ENCODE peak calls at places on chromosomes 5 and 9, in eight cellular contexts. E is uterus, Z is aorta, U is ascending aorta, A is AG04450, H is RWPE2, V is HL-60, S is SK-N-SH. L is an unnamed sample.

GRCh38 chr5:141342773-141343172 is 856 bp upstream of the PCDHGA3 start:
- DNase-seq in E (no peak), Z (no peak), U (no peak), A (no peak), H (no peak), V (no peak), S (no peak), L (no peak)

GRCh38 chr5:179312557-179313235 is 32.6 kb downstream of the ADAMTS2 start:
- DNase-seq in E (peak), Z (peak), U (no peak), A (no peak), H (peak), V (no peak), S (no peak), L (peak)

GRCh38 chr5:16957305-16958165 is 21.4 kb upstream of the MYO10 start:
- DNase-seq in E (no peak), Z (no peak), U (no peak), A (peak), H (peak), V (no peak), S (no peak), L (no peak)

GRCh38 chr9:112898872-112899281 is 8.2 kb upstream of the SLC46A2 start:
- DNase-seq in E (no peak), Z (no peak), U (no peak), A (no peak), H (no peak), V (peak), S (no peak), L (no peak)

GRCh38 chr5:138574744-138575193 is 432 bp downstream of the HSPA9 start:
- DNase-seq in E (no peak), Z (no peak), U (no peak), A (no peak), H (no peak), V (no peak), S (no peak), L (no peak)

GRCh38 chr9:116482740-116483139 is 204.4 kb upstream of the TRIM32 start:
- DNase-seq in E (no peak), Z (no peak), U (no peak), A (no peak), H (no peak), V (no peak), S (no peak), L (no peak)

GRCh38 chr5:126542441-126542840 is 52.6 kb downstream of the ALDH7A1 start:
- DNase-seq in E (no peak), Z (no peak), U (no peak), A (no peak), H (no peak), V (no peak), S (no peak), L (no peak)

GRCh38 chr5:37554938-37555337 is 175.8 kb downstream of the WDR70 start:
- DNase-seq in E (no peak), Z (no peak), U (no peak), A (no peak), H (no peak), V (no peak), S (peak), L (no peak)

GRCh38 chr9:131273791-131274673 is 2.3 kb downstream of the FAM78A start:
- DNase-seq in E (no peak), Z (no peak), U (no peak), A (no peak), H (no peak), V (peak), S (no peak), L (peak)

GRCh38 chr9:81112638-81113037 is 576.7 kb downstream of the TLE1 start:
- DNase-seq in E (no peak), Z (no peak), U (no peak), A (no peak), H (no peak), V (no peak), S (no peak), L (no peak)

GRCh38 chr9:123465304-123465703 is 109.3 kb downstream of the CRB2 start:
- DNase-seq in E (no peak), Z (no peak), U (no peak), A (no peak), H (no peak), V (no peak), S (no peak), L (no peak)

GRCh38 chr5:175797521-175798038 is 73.8 kb upstream of the CPLX2 start:
- DNase-seq in E (no peak), Z (no peak), U (no peak), A (no peak), H (no peak), V (peak), S (peak), L (no peak)

GRCh38 chr9:111730937-111731567 is 63.7 kb downstream of the SHOC1 start:
- DNase-seq in E (no peak), Z (no peak), U (no peak), A (no peak), H (no peak), V (no peak), S (no peak), L (no peak)

DNA sequence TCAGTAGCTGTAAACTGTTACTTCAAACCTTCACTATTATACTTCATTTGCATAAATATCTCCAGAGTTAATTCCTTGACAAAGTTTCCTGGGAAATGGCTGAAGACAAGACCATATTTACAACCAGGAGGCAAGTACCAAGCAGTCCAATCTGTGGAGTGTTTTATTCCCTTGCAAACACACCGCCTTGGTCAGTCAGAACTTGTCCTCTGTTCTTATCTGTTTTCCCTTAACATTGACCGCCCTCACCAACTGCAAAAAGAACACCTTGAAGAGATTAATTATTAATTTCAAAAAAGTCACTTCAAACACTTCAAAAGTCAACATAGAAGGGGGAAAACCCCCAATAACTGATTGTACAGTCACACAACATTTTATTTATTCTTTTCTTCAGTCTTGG is 269.0 kb upstream of the RGMB start:
- DNase-seq in E (no peak), Z (no peak), U (no peak), A (no peak), H (no peak), V (no peak), S (no peak), L (no peak)
- H3K27ac ChIP-seq in E (no peak), Z (no peak), U (no peak), A (no peak), H (no peak), V (no peak), S (no peak), L (no peak)

GRCh38 chr5:83493644-83494043 is 22.1 kb downstream of the VCAN start:
- DNase-seq in E (no peak), Z (no peak), U (no peak), A (no peak), H (no peak), V (no peak), S (no peak), L (no peak)

GRCh38 chr5:83494102-83494620 is 22.6 kb downstream of the VCAN start:
- DNase-seq in E (no peak), Z (no peak), U (no peak), A (no peak), H (no peak), V (no peak), S (no peak), L (no peak)

GRCh38 chr5:83498585-83498984 is 27.0 kb downstream of the VCAN start:
- DNase-seq in E (no peak), Z (no peak), U (no peak), A (no peak), H (no peak), V (no peak), S (no peak), L (no peak)

GRCh38 chr5:83494666-83495065 is 23.1 kb downstream of the VCAN start:
- DNase-seq in E (no peak), Z (no peak), U (no peak), A (no peak), H (no peak), V (no peak), S (no peak), L (no peak)

GRCh38 chr5:83496626-83497025 is 25.1 kb downstream of the VCAN start:
- DNase-seq in E (no peak), Z (no peak), U (no peak), A (no peak), H (no peak), V (no peak), S (no peak), L (no peak)
- H3K27ac ChIP-seq in E (no peak), Z (no peak), U (no peak), A (no peak), H (no peak), V (no peak), S (no peak), L (no peak)

GRCh38 chr5:177269232-177269895 is 34.2 kb downstream of the RAB24 start:
- DNase-seq in E (no peak), Z (no peak), U (no peak), A (no peak), H (no peak), V (no peak), S (no peak), L (no peak)

GRCh38 chr5:177270653-177271052 is 32.9 kb downstream of the RAB24 start:
- DNase-seq in E (no peak), Z (no peak), U (no peak), A (no peak), H (no peak), V (no peak), S (no peak), L (no peak)

GRCh38 chr5:177271113-177271512 is 32.4 kb downstream of the RAB24 start:
- DNase-seq in E (no peak), Z (no peak), U (no peak), A (no peak), H (no peak), V (no peak), S (no peak), L (no peak)

GRCh38 chr5:177265395-177265794 is 38.1 kb downstream of the RAB24 start:
- DNase-seq in E (no peak), Z (no peak), U (no peak), A (no peak), H (no peak), V (no peak), S (no peak), L (no peak)

DNA sequence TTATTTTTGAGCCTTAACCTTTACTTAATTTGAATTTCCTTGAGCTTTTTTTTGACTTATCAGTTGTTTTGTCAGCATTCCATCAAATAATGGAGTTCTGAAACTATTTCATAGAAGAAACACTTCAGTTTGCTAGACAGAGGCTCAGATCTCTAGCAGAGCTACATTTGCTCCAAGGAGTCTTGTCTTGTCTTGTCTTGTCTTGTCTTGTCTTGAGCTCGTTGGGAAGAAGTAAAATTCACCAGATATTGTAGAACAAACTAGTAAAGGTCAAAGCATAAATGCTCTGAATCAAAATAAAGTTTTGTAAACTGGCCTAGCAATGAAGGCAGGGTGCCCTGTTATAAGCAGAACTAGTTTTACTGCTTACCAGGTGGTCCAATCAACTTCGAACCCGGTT is 33.5 kb downstream of the RAB24 start:
- DNase-seq in E (no peak), Z (no peak), U (no peak), A (no peak), H (no peak), V (no peak), S (no peak), L (no peak)
- H3K27ac ChIP-seq in E (no peak), Z (no peak), U (no peak), A (no peak), H (no peak), V (no peak), S (no peak), L (no peak)

DNA sequence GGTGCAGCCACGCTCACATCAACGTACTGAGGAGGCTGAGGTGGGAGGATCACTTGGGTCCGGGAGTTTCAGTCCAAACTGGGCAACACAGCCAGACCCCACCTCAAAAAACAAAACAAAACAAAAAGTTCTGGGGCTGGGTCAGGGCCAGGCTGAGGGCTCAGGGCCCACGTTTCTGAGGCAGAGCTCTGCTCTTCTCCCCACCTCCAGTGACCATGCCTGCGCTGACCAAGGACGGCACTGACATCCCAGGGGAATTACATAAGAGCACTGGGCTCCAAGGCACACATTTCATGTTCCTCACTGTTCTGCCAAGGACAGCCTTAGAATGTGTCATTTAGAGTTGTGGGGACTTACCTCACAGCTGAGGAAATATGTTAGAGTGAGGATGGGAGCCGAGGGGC is 40.4 kb upstream of the TESK1 start:
- DNase-seq in E (no peak), Z (no peak), U (peak), A (no peak), H (no peak), V (no peak), S (no peak), L (no peak)
- H3K27ac ChIP-seq in E (peak), Z (peak), U (peak), A (no peak), H (no peak), V (no peak), S (no peak), L (no peak)

L was measured in spleen.